ENCODE peak calls at places on chromosomes 13 and 19, in five cellular contexts. One of them, this sample, is unnamed.

GRCh38 chr19:2575734-2576481 is 100.0 kb downstream of the GADD45B start:
- DNase-seq in fibroblast of the aortic adventitia: peak
- DNase-seq in tibial nerve: peak
- DNase-seq in GM06990: no peak
- DNase-seq in heart left ventricle: peak
- DNase-seq in this sample: no peak

GRCh38 chr13:114130708-114131580 is 1.5 kb downstream of the RASA3 start:
- DNase-seq in fibroblast of the aortic adventitia: peak
- DNase-seq in tibial nerve: no peak
- DNase-seq in GM06990: peak
- DNase-seq in heart left ventricle: no peak
- DNase-seq in this sample: no peak

GRCh38 chr19:48513289-48514122 is 1.9 kb upstream of the LMTK3 start:
- DNase-seq in fibroblast of the aortic adventitia: peak
- DNase-seq in tibial nerve: no peak
- DNase-seq in GM06990: peak
- DNase-seq in heart left ventricle: peak
- DNase-seq in this sample: peak

GRCh38 chr13:45367358-45367757 is 26.4 kb upstream of the TPT1 start:
- DNase-seq in fibroblast of the aortic adventitia: peak
- DNase-seq in tibial nerve: no peak
- DNase-seq in GM06990: peak
- DNase-seq in heart left ventricle: no peak
- DNase-seq in this sample: peak

GRCh38 chr13:26561636-26562537 is 4.4 kb downstream of the WASF3 start:
- DNase-seq in fibroblast of the aortic adventitia: peak
- DNase-seq in tibial nerve: no peak
- DNase-seq in GM06990: no peak
- DNase-seq in heart left ventricle: no peak
- DNase-seq in this sample: peak

GRCh38 chr13:46468570-46468969 is 81.5 kb upstream of the RUBCNL start:
- DNase-seq in fibroblast of the aortic adventitia: no peak
- DNase-seq in tibial nerve: no peak
- DNase-seq in GM06990: no peak
- DNase-seq in heart left ventricle: no peak
- DNase-seq in this sample: no peak

GRCh38 chr13:62625214-62625613 is 1209.6 kb upstream of the PCDH20 start:
- DNase-seq in fibroblast of the aortic adventitia: no peak
- DNase-seq in tibial nerve: no peak
- DNase-seq in GM06990: no peak
- DNase-seq in heart left ventricle: no peak
- DNase-seq in this sample: no peak

GRCh38 chr13:51322826-51323225 is 16.7 kb upstream of the SERPINE3 start:
- DNase-seq in fibroblast of the aortic adventitia: no peak
- DNase-seq in tibial nerve: no peak
- DNase-seq in GM06990: no peak
- DNase-seq in heart left ventricle: no peak
- DNase-seq in this sample: no peak

GRCh38 chr19:19600793-19601346 is 17.6 kb downstream of the PBX4 start:
- DNase-seq in fibroblast of the aortic adventitia: no peak
- DNase-seq in tibial nerve: no peak
- DNase-seq in GM06990: peak
- DNase-seq in heart left ventricle: no peak
- DNase-seq in this sample: no peak

GRCh38 chr13:36509369-36509768 is 77.1 kb downstream of the CCNA1 start:
- DNase-seq in fibroblast of the aortic adventitia: no peak
- DNase-seq in tibial nerve: no peak
- DNase-seq in GM06990: no peak
- DNase-seq in heart left ventricle: no peak
- DNase-seq in this sample: no peak

GRCh38 chr19:40928859-40929258 is 46.8 kb upstream of the CYP2A7 start:
- DNase-seq in fibroblast of the aortic adventitia: peak
- DNase-seq in tibial nerve: no peak
- DNase-seq in GM06990: no peak
- DNase-seq in heart left ventricle: no peak
- DNase-seq in this sample: no peak

GRCh38 chr13:44437356-44438233 is 64.0 kb downstream of the SERP2 start:
- DNase-seq in fibroblast of the aortic adventitia: peak
- DNase-seq in tibial nerve: no peak
- DNase-seq in GM06990: no peak
- DNase-seq in heart left ventricle: no peak
- DNase-seq in this sample: no peak

GRCh38 chr13:80558074-80558473 is 217.1 kb upstream of the SPRY2 start:
- DNase-seq in fibroblast of the aortic adventitia: no peak
- DNase-seq in tibial nerve: no peak
- DNase-seq in GM06990: no peak
- DNase-seq in heart left ventricle: no peak
- DNase-seq in this sample: no peak

GRCh38 chr19:5154799-5155426 is 185.7 kb downstream of the PTPRS start:
- DNase-seq in fibroblast of the aortic adventitia: no peak
- DNase-seq in tibial nerve: no peak
- DNase-seq in GM06990: no peak
- DNase-seq in heart left ventricle: peak
- DNase-seq in this sample: no peak

GRCh38 chr13:39815345-39816111 is 160.1 kb downstream of the COG6 start:
- DNase-seq in fibroblast of the aortic adventitia: peak
- DNase-seq in tibial nerve: no peak
- DNase-seq in GM06990: no peak
- DNase-seq in heart left ventricle: no peak
- DNase-seq in this sample: no peak

GRCh38 chr13:70170689-70171088 is 62.4 kb upstream of the KLHL1 start:
- DNase-seq in fibroblast of the aortic adventitia: no peak
- DNase-seq in tibial nerve: no peak
- DNase-seq in GM06990: no peak
- DNase-seq in heart left ventricle: no peak
- DNase-seq in this sample: no peak

GRCh38 chr13:110001622-110002275 is 215.4 kb upstream of the IRS2 start:
- DNase-seq in fibroblast of the aortic adventitia: peak
- DNase-seq in tibial nerve: no peak
- DNase-seq in GM06990: no peak
- DNase-seq in heart left ventricle: no peak
- DNase-seq in this sample: no peak

GRCh38 chr13:44470623-44471562 is 97.3 kb downstream of the SERP2 start:
- DNase-seq in fibroblast of the aortic adventitia: peak
- DNase-seq in tibial nerve: no peak
- DNase-seq in GM06990: no peak
- DNase-seq in heart left ventricle: no peak
- DNase-seq in this sample: no peak

GRCh38 chr13:30047154-30047874 is 196.9 kb upstream of the UBL3 start:
- DNase-seq in fibroblast of the aortic adventitia: peak
- DNase-seq in tibial nerve: no peak
- DNase-seq in GM06990: no peak
- DNase-seq in heart left ventricle: no peak
- DNase-seq in this sample: no peak

GRCh38 chr19:55703790-55704215 is 28.8 kb downstream of the EPN1 start:
- DNase-seq in fibroblast of the aortic adventitia: peak
- DNase-seq in tibial nerve: no peak
- DNase-seq in GM06990: no peak
- DNase-seq in heart left ventricle: peak
- DNase-seq in this sample: no peak

GRCh38 chr19:10390652-10391286 is 10.4 kb upstream of the TYK2 start:
- DNase-seq in fibroblast of the aortic adventitia: peak
- DNase-seq in tibial nerve: peak
- DNase-seq in GM06990: no peak
- DNase-seq in heart left ventricle: no peak
- DNase-seq in this sample: no peak

GRCh38 chr13:93755341-93755740 is 528.7 kb downstream of the GPC6 start:
- DNase-seq in fibroblast of the aortic adventitia: no peak
- DNase-seq in tibial nerve: no peak
- DNase-seq in GM06990: no peak
- DNase-seq in heart left ventricle: no peak
- DNase-seq in this sample: no peak

GRCh38 chr13:61414686-61415664 is 674 bp downstream of the PCDH20 start:
- DNase-seq in fibroblast of the aortic adventitia: no peak
- DNase-seq in tibial nerve: no peak
- DNase-seq in GM06990: no peak
- DNase-seq in heart left ventricle: no peak
- DNase-seq in this sample: no peak

GRCh38 chr19:47657719-47658118 is 48.8 kb downstream of the BICRA start:
- DNase-seq in fibroblast of the aortic adventitia: no peak
- DNase-seq in tibial nerve: no peak
- DNase-seq in GM06990: no peak
- DNase-seq in heart left ventricle: no peak
- DNase-seq in this sample: no peak

GRCh38 chr13:39385621-39386231 is 217.3 kb downstream of the LHFPL6 start:
- DNase-seq in fibroblast of the aortic adventitia: peak
- DNase-seq in tibial nerve: no peak
- DNase-seq in GM06990: no peak
- DNase-seq in heart left ventricle: no peak
- DNase-seq in this sample: no peak

GRCh38 chr13:73989244-73989843 is 144.9 kb downstream of the KLF12 start:
- DNase-seq in fibroblast of the aortic adventitia: no peak
- DNase-seq in tibial nerve: no peak
- DNase-seq in GM06990: no peak
- DNase-seq in heart left ventricle: no peak
- DNase-seq in this sample: no peak

GRCh38 chr19:56314018-56314583 is 538 bp downstream of the ZSCAN5A start:
- DNase-seq in fibroblast of the aortic adventitia: no peak
- DNase-seq in tibial nerve: no peak
- DNase-seq in GM06990: no peak
- DNase-seq in heart left ventricle: no peak
- DNase-seq in this sample: no peak

GRCh38 chr19:51372649-51373504 is at the start of gene NKG7:
- DNase-seq in fibroblast of the aortic adventitia: no peak
- DNase-seq in tibial nerve: no peak
- DNase-seq in GM06990: peak
- DNase-seq in heart left ventricle: no peak
- DNase-seq in this sample: no peak

GRCh38 chr19:51371186-51371690 is 1.2 kb downstream of the NKG7 start:
- DNase-seq in fibroblast of the aortic adventitia: no peak
- DNase-seq in tibial nerve: no peak
- DNase-seq in GM06990: no peak
- DNase-seq in heart left ventricle: no peak
- DNase-seq in this sample: no peak

GRCh38 chr19:51370230-51370629 is 1.4 kb upstream of the CLDND2 start:
- DNase-seq in fibroblast of the aortic adventitia: no peak
- DNase-seq in tibial nerve: no peak
- DNase-seq in GM06990: no peak
- DNase-seq in heart left ventricle: no peak
- DNase-seq in this sample: no peak

GRCh38 chr19:51368366-51369282 is at the start of gene CLDND2:
- DNase-seq in fibroblast of the aortic adventitia: no peak
- DNase-seq in tibial nerve: no peak
- DNase-seq in GM06990: no peak
- DNase-seq in heart left ventricle: no peak
- DNase-seq in this sample: no peak

DNA sequence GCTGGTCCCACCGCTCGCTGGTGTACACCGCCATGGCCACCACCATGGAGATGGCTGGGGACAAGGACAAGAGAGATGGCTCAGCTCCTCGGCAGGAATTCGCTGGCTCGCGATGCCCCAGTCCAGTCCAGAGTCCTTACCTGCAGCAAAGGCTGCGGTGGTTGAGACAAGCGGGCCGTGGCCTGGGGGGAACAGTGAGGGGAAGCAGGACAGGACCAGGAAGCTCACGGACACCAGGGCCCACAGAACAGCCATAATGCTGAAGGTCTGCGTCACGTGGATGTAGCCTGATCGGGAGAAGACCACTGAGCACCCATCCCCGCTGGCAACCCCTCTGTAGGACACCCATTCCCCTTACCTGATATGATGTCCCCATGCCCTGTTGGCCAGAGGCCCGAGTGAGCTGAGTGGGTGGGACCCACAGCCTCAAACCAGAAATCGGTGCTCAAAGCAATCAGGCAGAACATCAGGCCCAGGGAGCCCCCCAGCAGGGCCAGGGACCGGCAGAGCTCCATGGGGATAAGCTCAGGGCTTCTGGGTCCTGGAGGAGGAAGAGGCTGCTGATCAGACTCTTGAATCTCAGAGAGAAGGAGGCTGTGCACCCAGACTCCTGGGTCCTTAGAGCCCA is 319 bp downstream of the NKG7 start:
- DNase-seq in fibroblast of the aortic adventitia: no peak
- DNase-seq in tibial nerve: no peak
- DNase-seq in GM06990: no peak
- DNase-seq in heart left ventricle: no peak
- DNase-seq in this sample: no peak
- H3K4me3 ChIP-seq in fibroblast of the aortic adventitia: no peak
- H3K4me3 ChIP-seq in tibial nerve: no peak
- H3K4me3 ChIP-seq in GM06990: no peak
- H3K4me3 ChIP-seq in heart left ventricle: peak
- H3K4me3 ChIP-seq in this sample: no peak

GRCh38 chr19:3983936-3984583 is 1.2 kb downstream of the EEF2 start:
- DNase-seq in fibroblast of the aortic adventitia: peak
- DNase-seq in tibial nerve: no peak
- DNase-seq in GM06990: peak
- DNase-seq in heart left ventricle: no peak
- DNase-seq in this sample: no peak
- H3K4me3 ChIP-seq in fibroblast of the aortic adventitia: peak
- H3K4me3 ChIP-seq in tibial nerve: peak
- H3K4me3 ChIP-seq in GM06990: peak
- H3K4me3 ChIP-seq in heart left ventricle: peak
- H3K4me3 ChIP-seq in this sample: peak

GRCh38 chr19:678791-679388 is 2.7 kb downstream of the FSTL3 start:
- DNase-seq in fibroblast of the aortic adventitia: no peak
- DNase-seq in tibial nerve: no peak
- DNase-seq in GM06990: no peak
- DNase-seq in heart left ventricle: no peak
- DNase-seq in this sample: no peak
- H3K4me3 ChIP-seq in fibroblast of the aortic adventitia: peak
- H3K4me3 ChIP-seq in tibial nerve: peak
- H3K4me3 ChIP-seq in GM06990: peak
- H3K4me3 ChIP-seq in heart left ventricle: peak
- H3K4me3 ChIP-seq in this sample: peak

GRCh38 chr19:38209152-38209551 is 14.9 kb downstream of the DPF1 start:
- DNase-seq in fibroblast of the aortic adventitia: no peak
- DNase-seq in tibial nerve: no peak
- DNase-seq in GM06990: no peak
- DNase-seq in heart left ventricle: no peak
- DNase-seq in this sample: no peak

GRCh38 chr19:38211779-38212178 is 12.2 kb downstream of the DPF1 start:
- DNase-seq in fibroblast of the aortic adventitia: no peak
- DNase-seq in tibial nerve: no peak
- DNase-seq in GM06990: no peak
- DNase-seq in heart left ventricle: peak
- DNase-seq in this sample: no peak

GRCh38 chr19:38209671-38210457 is 14.2 kb downstream of the DPF1 start:
- DNase-seq in fibroblast of the aortic adventitia: peak
- DNase-seq in tibial nerve: peak
- DNase-seq in GM06990: no peak
- DNase-seq in heart left ventricle: peak
- DNase-seq in this sample: no peak

GRCh38 chr19:38211206-38211605 is 12.8 kb downstream of the DPF1 start:
- DNase-seq in fibroblast of the aortic adventitia: no peak
- DNase-seq in tibial nerve: no peak
- DNase-seq in GM06990: no peak
- DNase-seq in heart left ventricle: peak
- DNase-seq in this sample: no peak

DNA sequence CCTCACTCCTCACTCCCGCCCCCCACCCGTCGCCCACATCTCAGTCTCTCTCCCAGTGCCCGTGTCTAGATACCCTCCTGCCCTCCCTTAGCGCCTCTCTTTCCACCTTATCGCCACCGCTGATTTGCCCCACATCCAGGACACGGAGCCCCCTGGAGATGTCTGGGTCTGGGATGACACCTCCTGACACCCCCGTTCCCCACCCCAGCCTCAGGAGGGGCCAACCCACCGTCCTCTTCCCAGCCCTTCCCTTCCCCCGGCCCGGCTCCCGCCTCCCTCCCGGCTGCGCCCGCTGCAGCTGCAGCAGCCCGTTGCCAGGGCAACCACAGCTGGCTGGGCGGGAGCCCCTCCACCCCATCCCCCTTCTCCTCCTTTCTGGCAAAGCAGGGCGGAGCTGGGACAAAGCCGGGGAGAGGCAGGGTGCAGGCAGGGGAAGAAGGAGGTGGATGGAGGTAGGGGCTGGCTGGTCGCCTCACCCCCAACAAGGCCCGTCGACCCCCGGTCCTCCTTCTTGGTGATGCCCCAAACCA is 13.5 kb downstream of the DPF1 start:
- DNase-seq in fibroblast of the aortic adventitia: peak
- DNase-seq in tibial nerve: peak
- DNase-seq in GM06990: no peak
- DNase-seq in heart left ventricle: peak
- DNase-seq in this sample: no peak
- H3K4me3 ChIP-seq in fibroblast of the aortic adventitia: no peak
- H3K4me3 ChIP-seq in tibial nerve: no peak
- H3K4me3 ChIP-seq in GM06990: no peak
- H3K4me3 ChIP-seq in heart left ventricle: no peak
- H3K4me3 ChIP-seq in this sample: no peak